ENCODE peak calls at places on chromosomes 6 and 20, in six cellular contexts. X is GM23248, P is astrocyte, A is hepatocyte, F is HepG2, B is H9. Y is an unnamed sample.

GRCh38 chr6:164528539-164528938 is 780.9 kb downstream of the C6orf118 start:
- DNase-seq in X (no peak), P (no peak), A (no peak), F (no peak), B (no peak), Y (no peak)

GRCh38 chr20:32485126-32485769 is 99.9 kb downstream of the NOL4L start:
- DNase-seq in X (peak; percentile 89), P (peak; percentile 65), A (peak; percentile 94), F (peak; percentile 87), B (peak; percentile 68), Y (peak; percentile 75)

GRCh38 chr6:143279385-143279784 is 171.1 kb downstream of the ADAT2 start:
- DNase-seq in X (peak; percentile 62), P (no peak), A (peak; percentile 47), F (peak; percentile 34), B (peak; percentile 49), Y (peak; percentile 26)

GRCh38 chr20:2279245-2279779 is 16.5 kb upstream of the TGM3 start:
- DNase-seq in X (peak; percentile 28), P (no peak), A (no peak), F (no peak), B (no peak), Y (peak; percentile 7)

GRCh38 chr6:24991748-24992467 is 56.1 kb upstream of the RIPOR2 start:
- DNase-seq in X (peak; percentile 71), P (no peak), A (peak; percentile 70), F (peak; percentile 62), B (peak; percentile 63), Y (no peak)

GRCh38 chr6:130968486-130968885 is 94.6 kb downstream of the EPB41L2 start:
- DNase-seq in X (peak; percentile 46), P (peak; percentile 37), A (no peak), F (no peak), B (no peak), Y (no peak)

GRCh38 chr6:31396422-31397152 is 6.8 kb upstream of the MICA start:
- DNase-seq in X (peak; percentile 83), P (peak; percentile 34), A (peak; percentile 83), F (peak; percentile 68), B (peak; percentile 72), Y (peak; percentile 70)

GRCh38 chr20:41169791-41170351 is 32.5 kb downstream of the PLCG1 start:
- DNase-seq in X (peak; percentile 86), P (peak; percentile 67), A (no peak), F (no peak), B (no peak), Y (peak; percentile 77)

GRCh38 chr6:140854363-140854762 is 1278.4 kb upstream of the GJE1 start:
- DNase-seq in X (peak; percentile 25), P (no peak), A (no peak), F (no peak), B (no peak), Y (no peak)

GRCh38 chr20:10902836-10903410 is 229.1 kb upstream of the JAG1 start:
- DNase-seq in X (peak; percentile 42), P (peak; percentile 52), A (no peak), F (no peak), B (no peak), Y (no peak)

GRCh38 chr6:90284236-90284744 is 12.4 kb downstream of the BACH2 start:
- DNase-seq in X (peak; percentile 95), P (peak; percentile 96), A (peak; percentile 74), F (no peak), B (peak; percentile 61), Y (peak; percentile 92)

DNA sequence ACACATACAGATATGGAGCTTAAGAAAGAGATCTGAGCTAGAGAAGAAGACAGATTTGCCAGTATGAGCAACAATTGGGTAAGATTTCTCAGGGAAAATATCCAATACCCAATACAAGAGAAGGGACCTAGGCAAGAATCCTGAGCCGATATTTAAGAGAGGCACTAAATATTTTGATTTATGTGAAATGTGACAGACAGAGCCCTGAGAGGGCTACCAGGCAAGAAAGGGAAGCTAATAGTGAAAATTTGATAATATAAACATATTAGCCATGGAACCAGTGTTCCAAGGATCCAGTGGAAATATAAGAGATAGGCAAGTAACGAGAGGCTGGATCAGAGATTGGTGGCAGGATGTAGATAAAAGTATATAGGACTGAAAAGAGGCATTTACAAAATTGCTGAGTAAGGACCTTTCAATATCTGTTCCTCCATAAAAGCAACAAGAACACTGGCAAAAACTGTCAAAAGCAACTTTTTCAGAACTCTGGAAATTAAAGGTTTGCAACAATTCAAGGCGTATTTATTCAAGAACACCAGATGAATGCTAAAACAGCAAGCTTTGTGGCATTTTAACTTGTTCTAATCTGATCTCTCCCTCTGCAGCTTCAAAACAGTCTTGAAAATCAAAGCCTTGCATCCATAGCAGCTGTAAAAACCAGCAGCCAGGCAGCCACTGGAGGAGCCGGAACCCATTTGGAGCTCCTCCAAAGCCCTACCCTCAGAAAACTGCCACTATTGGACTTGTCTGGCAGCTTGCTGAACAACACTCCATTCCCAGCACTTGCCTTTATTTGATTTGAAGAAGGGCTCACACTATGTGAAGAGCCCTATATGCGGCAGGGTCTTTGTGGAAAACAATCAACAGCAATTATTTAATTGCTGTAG is 58.8 kb downstream of the REV3L start:
- DNase-seq in X (peak; percentile 21), P (peak; percentile 40), A (no peak), F (no peak), B (no peak), Y (peak; percentile 41)
- H3K79me2 ChIP-seq in X (peaks cover 96% of the 10 kb centered on the region), P (peaks cover 90% of the 10 kb centered on the region), A (peaks cover 96% of the 10 kb centered on the region), F (peaks cover 85% of the 10 kb centered on the region), B (no peaks in the 10 kb centered on the region), Y (peaks cover 89% of the 10 kb centered on the region)

GRCh38 chr6:56733298-56733697 is 90.6 kb upstream of the DST start:
- DNase-seq in X (no peak), P (no peak), A (no peak), F (no peak), B (no peak), Y (no peak)
- H3K79me2 ChIP-seq in X (peaks cover 85% of the 10 kb centered on the region), P (peaks cover 72% of the 10 kb centered on the region), A (peaks cover 49% of the 10 kb centered on the region), F (no peaks in the 10 kb centered on the region), B (peaks cover 5% of the 10 kb centered on the region), Y (peaks cover 68% of the 10 kb centered on the region)

DNA sequence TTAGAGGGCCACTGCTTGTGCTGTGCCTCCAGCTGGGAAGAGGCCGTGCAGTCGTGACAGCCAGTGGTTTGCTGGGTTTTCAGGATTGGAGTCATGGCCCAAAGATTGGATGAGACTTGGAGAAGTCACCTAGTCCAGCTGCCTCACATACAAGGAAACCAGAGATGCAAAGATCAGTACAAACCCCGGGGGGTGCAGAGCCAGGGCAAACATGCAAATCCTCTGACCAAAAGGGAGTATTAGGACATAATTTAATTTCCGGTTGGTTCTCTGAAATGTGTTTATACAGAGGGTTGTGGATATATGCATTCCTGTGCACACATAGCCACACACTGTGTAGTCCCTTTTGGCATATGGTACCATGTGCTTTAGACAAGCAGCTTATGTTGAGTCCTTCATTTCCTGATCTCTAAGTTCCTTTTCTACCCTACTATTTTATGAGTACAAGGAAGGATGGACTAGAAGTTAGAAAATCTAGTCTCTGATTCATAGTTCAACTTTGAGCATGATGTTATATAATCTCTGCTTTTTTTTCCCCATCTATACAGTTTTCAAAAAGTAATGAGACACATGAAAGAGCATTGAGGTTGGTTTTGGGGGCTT is 123.5 kb downstream of the PLEKHG1 start:
- DNase-seq in X (no peak), P (no peak), A (no peak), F (no peak), B (no peak), Y (no peak)
- H3K79me2 ChIP-seq in X (no peaks in the 10 kb centered on the region), P (peaks cover 26% of the 10 kb centered on the region), A (peaks cover 5% of the 10 kb centered on the region), F (no peaks in the 10 kb centered on the region), B (no peaks in the 10 kb centered on the region), Y (no peaks in the 10 kb centered on the region)

GRCh38 chr6:28218312-28219248 is 6.5 kb upstream of the ZSCAN9 start:
- DNase-seq in X (peak; percentile 66), P (peak; percentile 47), A (peak; percentile 77), F (peak; percentile 70), B (peak; percentile 69), Y (peak; percentile 64)

GRCh38 chr6:28220164-28221133 is 4.6 kb upstream of the ZSCAN9 start:
- DNase-seq in X (no peak), P (peak; percentile 30), A (no peak), F (no peak), B (no peak), Y (no peak)

GRCh38 chr6:28215425-28215824 is 9.7 kb upstream of the ZSCAN9 start:
- DNase-seq in X (peak; percentile 29), P (no peak), A (no peak), F (no peak), B (no peak), Y (peak; percentile 46)

GRCh38 chr6:28213213-28213523 is 11.9 kb upstream of the ZSCAN9 start:
- DNase-seq in X (no peak), P (no peak), A (no peak), F (no peak), B (no peak), Y (no peak)

GRCh38 chr6:28217890-28218289 is 7.2 kb upstream of the ZSCAN9 start:
- DNase-seq in X (no peak), P (no peak), A (no peak), F (no peak), B (no peak), Y (no peak)
- H3K79me2 ChIP-seq in X (no peaks in the 10 kb centered on the region), P (no peaks in the 10 kb centered on the region), A (no peaks in the 10 kb centered on the region), F (no peaks in the 10 kb centered on the region), B (no peaks in the 10 kb centered on the region), Y (no peaks in the 10 kb centered on the region)

DNA sequence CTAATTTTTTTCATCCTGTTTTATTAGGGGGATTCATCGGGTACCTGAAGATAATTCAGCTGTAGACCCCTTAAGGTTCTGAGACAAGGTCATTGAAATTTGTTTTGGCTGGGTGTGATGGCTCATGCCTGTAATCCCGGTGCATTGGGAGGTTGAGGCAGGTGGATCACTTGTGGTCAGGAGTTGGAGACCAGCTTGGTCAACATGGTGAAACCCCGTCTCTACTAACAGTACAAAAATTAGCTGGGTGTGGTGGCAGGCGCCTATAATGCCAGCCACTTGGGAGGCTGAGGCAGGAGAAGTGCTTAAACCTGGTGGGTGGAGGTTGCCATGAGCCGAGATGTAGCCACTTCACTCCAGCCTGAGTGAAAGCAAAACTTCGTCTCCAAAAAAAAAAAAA is 10.9 kb downstream of the SRSF3 start:
- DNase-seq in X (no peak), P (no peak), A (no peak), F (no peak), B (no peak), Y (no peak)
- H3K79me2 ChIP-seq in X (peaks cover 86% of the 10 kb centered on the region), P (peaks cover 83% of the 10 kb centered on the region), A (peaks cover 76% of the 10 kb centered on the region), F (peaks cover 63% of the 10 kb centered on the region), B (peaks cover 12% of the 10 kb centered on the region), Y (peaks cover 66% of the 10 kb centered on the region)

GRCh38 chr6:20688710-20689500 is 154.6 kb downstream of the CDKAL1 start:
- DNase-seq in X (peak; percentile 19), P (peak; percentile 57), A (no peak), F (no peak), B (no peak), Y (peak; percentile 63)

GRCh38 chr6:20691185-20691584 is 156.9 kb downstream of the CDKAL1 start:
- DNase-seq in X (no peak), P (no peak), A (no peak), F (no peak), B (no peak), Y (no peak)

GRCh38 chr6:20693466-20694063 is 159.3 kb downstream of the CDKAL1 start:
- DNase-seq in X (peak; percentile 40), P (peak; percentile 39), A (no peak), F (no peak), B (no peak), Y (peak; percentile 36)

GRCh38 chr6:20687494-20687893 is 153.2 kb downstream of the CDKAL1 start:
- DNase-seq in X (no peak), P (no peak), A (no peak), F (no peak), B (no peak), Y (no peak)

GRCh38 chr6:20692023-20692422 is 157.8 kb downstream of the CDKAL1 start:
- DNase-seq in X (no peak), P (no peak), A (no peak), F (no peak), B (no peak), Y (peak; percentile 56)
- H3K79me2 ChIP-seq in X (no peaks in the 10 kb centered on the region), P (peaks cover 4% of the 10 kb centered on the region), A (peaks cover 9% of the 10 kb centered on the region), F (no peaks in the 10 kb centered on the region), B (no peaks in the 10 kb centered on the region), Y (no peaks in the 10 kb centered on the region)

Y was measured in fibroblast of lung.